ENCODE peak calls at places on chromosomes 4 and X, in ten cellular contexts. One of them, this sample, is unnamed.
A peak's percentile ranks its signal among the peaks of the same experiment; 100 is the strongest.

GRCh38 chr4:168881754-168882153 is 128.3 kb downstream of the CBR4 start:
- DNase-seq in tibial artery: no peak
- DNase-seq in tibial nerve: no peak
- DNase-seq in CD8-positive, alpha-beta T cell: no peak
- DNase-seq in cardiac muscle cell: no peak
- DNase-seq in RWPE1: peak; percentile 4
- DNase-seq in pancreas: no peak
- DNase-seq in SK-N-SH: no peak
- DNase-seq in stomach: no peak
- DNase-seq in PC-9: no peak
- DNase-seq in this sample: no peak

GRCh38 chr4:186265683-186266648 is at the start of gene F11:
- DNase-seq in CD8-positive, alpha-beta T cell: no peak
- DNase-seq in pancreas: no peak
- DNase-seq in stomach: no peak
- DNase-seq in PC-9: no peak
- DNase-seq in RWPE1: no peak
- DNase-seq in tibial nerve: no peak
- DNase-seq in SK-N-SH: no peak
- DNase-seq in tibial artery: no peak
- DNase-seq in cardiac muscle cell: no peak
- DNase-seq in this sample: no peak

GRCh38 chr4:102760645-102761477 is at the start of gene MANBA:
- DNase-seq in tibial nerve: peak; percentile 71
- DNase-seq in RWPE1: peak; percentile 86
- DNase-seq in cardiac muscle cell: peak; percentile 90
- DNase-seq in stomach: peak; percentile 86
- DNase-seq in SK-N-SH: peak; percentile 94
- DNase-seq in pancreas: peak; percentile 92
- DNase-seq in PC-9: peak; percentile 60
- DNase-seq in tibial artery: peak; percentile 92
- DNase-seq in CD8-positive, alpha-beta T cell: peak; percentile 84
- DNase-seq in this sample: peak; percentile 66

GRCh38 chr4:150212927-150213326 is 134.7 kb downstream of the DCLK2 start:
- DNase-seq in tibial nerve: no peak
- DNase-seq in CD8-positive, alpha-beta T cell: no peak
- DNase-seq in tibial artery: no peak
- DNase-seq in stomach: no peak
- DNase-seq in pancreas: no peak
- DNase-seq in cardiac muscle cell: no peak
- DNase-seq in RWPE1: peak; percentile 24
- DNase-seq in SK-N-SH: no peak
- DNase-seq in PC-9: peak; percentile 65
- DNase-seq in this sample: no peak

GRCh38 chr4:175273995-175274753 is 356.0 kb downstream of the ADAM29 start:
- DNase-seq in PC-9: no peak
- DNase-seq in RWPE1: no peak
- DNase-seq in cardiac muscle cell: no peak
- DNase-seq in stomach: no peak
- DNase-seq in CD8-positive, alpha-beta T cell: no peak
- DNase-seq in SK-N-SH: no peak
- DNase-seq in pancreas: no peak
- DNase-seq in tibial artery: no peak
- DNase-seq in tibial nerve: no peak
- DNase-seq in this sample: no peak

GRCh38 chrX:40423299-40423698 is 157.5 kb upstream of the ATP6AP2 start:
- DNase-seq in cardiac muscle cell: no peak
- DNase-seq in pancreas: no peak
- DNase-seq in RWPE1: no peak
- DNase-seq in stomach: peak; percentile 40
- DNase-seq in CD8-positive, alpha-beta T cell: no peak
- DNase-seq in SK-N-SH: no peak
- DNase-seq in PC-9: no peak
- DNase-seq in tibial artery: no peak
- DNase-seq in tibial nerve: no peak
- DNase-seq in this sample: no peak

GRCh38 chr4:183300070-183300469 is 20.0 kb downstream of the CLDN22 start:
- DNase-seq in tibial artery: no peak
- DNase-seq in stomach: no peak
- DNase-seq in cardiac muscle cell: no peak
- DNase-seq in CD8-positive, alpha-beta T cell: no peak
- DNase-seq in SK-N-SH: no peak
- DNase-seq in RWPE1: no peak
- DNase-seq in PC-9: no peak
- DNase-seq in pancreas: no peak
- DNase-seq in tibial nerve: no peak
- DNase-seq in this sample: no peak

GRCh38 chrX:110081740-110082139 is 78.8 kb downstream of the TMEM164 start:
- DNase-seq in CD8-positive, alpha-beta T cell: no peak
- DNase-seq in tibial artery: peak; percentile 64
- DNase-seq in stomach: peak; percentile 39
- DNase-seq in tibial nerve: no peak
- DNase-seq in pancreas: no peak
- DNase-seq in PC-9: no peak
- DNase-seq in RWPE1: peak; percentile 8
- DNase-seq in cardiac muscle cell: no peak
- DNase-seq in SK-N-SH: no peak
- DNase-seq in this sample: no peak

GRCh38 chr4:25925486-25926201 is 11.6 kb downstream of the SMIM20 start:
- DNase-seq in tibial artery: no peak
- DNase-seq in CD8-positive, alpha-beta T cell: no peak
- DNase-seq in SK-N-SH: peak; percentile 64
- DNase-seq in cardiac muscle cell: peak; percentile 41
- DNase-seq in RWPE1: peak; percentile 34
- DNase-seq in pancreas: no peak
- DNase-seq in PC-9: no peak
- DNase-seq in stomach: peak; percentile 42
- DNase-seq in tibial nerve: peak; percentile 53
- DNase-seq in this sample: no peak

GRCh38 chr4:25923745-25924144 is 9.7 kb downstream of the SMIM20 start:
- DNase-seq in RWPE1: no peak
- DNase-seq in tibial nerve: no peak
- DNase-seq in CD8-positive, alpha-beta T cell: no peak
- DNase-seq in pancreas: no peak
- DNase-seq in stomach: no peak
- DNase-seq in tibial artery: no peak
- DNase-seq in PC-9: no peak
- DNase-seq in SK-N-SH: no peak
- DNase-seq in cardiac muscle cell: peak; percentile 7
- DNase-seq in this sample: no peak

GRCh38 chr4:25921922-25922321 is 7.9 kb downstream of the SMIM20 start:
- DNase-seq in RWPE1: no peak
- DNase-seq in tibial nerve: no peak
- DNase-seq in stomach: no peak
- DNase-seq in CD8-positive, alpha-beta T cell: no peak
- DNase-seq in PC-9: no peak
- DNase-seq in SK-N-SH: no peak
- DNase-seq in cardiac muscle cell: no peak
- DNase-seq in pancreas: no peak
- DNase-seq in tibial artery: no peak
- DNase-seq in this sample: no peak

GRCh38 chr4:25919676-25920075 is 5.7 kb downstream of the SMIM20 start:
- DNase-seq in PC-9: no peak
- DNase-seq in tibial nerve: no peak
- DNase-seq in CD8-positive, alpha-beta T cell: no peak
- DNase-seq in stomach: no peak
- DNase-seq in cardiac muscle cell: no peak
- DNase-seq in tibial artery: no peak
- DNase-seq in pancreas: no peak
- DNase-seq in RWPE1: no peak
- DNase-seq in SK-N-SH: no peak
- DNase-seq in this sample: no peak

DNA sequence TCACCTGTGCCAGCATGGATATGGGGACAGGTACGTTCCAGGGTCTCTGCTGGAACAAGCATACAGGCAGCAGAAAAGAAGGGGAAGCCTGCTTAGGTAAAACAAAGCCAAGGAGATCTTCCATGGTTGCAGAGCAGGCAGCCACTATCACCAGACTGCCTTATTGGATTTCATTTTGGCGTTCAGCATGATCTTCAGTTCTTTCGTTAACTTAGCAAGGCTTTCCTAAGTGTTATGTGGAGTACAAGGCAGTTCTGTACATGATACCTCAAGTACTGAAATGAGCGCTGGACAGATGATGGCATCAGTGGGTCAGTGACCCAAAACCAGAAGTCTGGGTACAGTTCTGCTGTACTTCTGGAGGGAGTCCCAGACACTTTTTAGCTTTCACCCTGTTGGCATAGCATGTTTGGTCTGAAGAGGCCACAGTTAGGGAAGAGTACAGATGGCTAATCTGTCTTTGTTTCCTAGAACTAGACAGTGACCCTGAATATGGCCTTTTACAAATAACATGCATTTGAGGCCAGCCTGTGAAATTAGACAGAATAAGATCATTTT is 8.9 kb downstream of the SMIM20 start:
- DNase-seq in SK-N-SH: no peak
- DNase-seq in cardiac muscle cell: no peak
- DNase-seq in tibial nerve: no peak
- DNase-seq in PC-9: no peak
- DNase-seq in tibial artery: no peak
- DNase-seq in stomach: no peak
- DNase-seq in RWPE1: no peak
- DNase-seq in pancreas: no peak
- DNase-seq in CD8-positive, alpha-beta T cell: no peak
- DNase-seq in this sample: no peak
- H3K27ac ChIP-seq in SK-N-SH: no peak overlapping the region
- H3K27ac ChIP-seq in cardiac muscle cell: peak overlapping the region; percentile 7
- H3K27ac ChIP-seq in tibial nerve: no peak overlapping the region
- H3K27ac ChIP-seq in PC-9: no peak overlapping the region
- H3K27ac ChIP-seq in tibial artery: no peak overlapping the region
- H3K27ac ChIP-seq in stomach: no peak overlapping the region
- H3K27ac ChIP-seq in RWPE1: no peak overlapping the region
- H3K27ac ChIP-seq in pancreas: no peak overlapping the region
- H3K27ac ChIP-seq in CD8-positive, alpha-beta T cell: no peak overlapping the region
- H3K27ac ChIP-seq in this sample: no peak overlapping the region

DNA sequence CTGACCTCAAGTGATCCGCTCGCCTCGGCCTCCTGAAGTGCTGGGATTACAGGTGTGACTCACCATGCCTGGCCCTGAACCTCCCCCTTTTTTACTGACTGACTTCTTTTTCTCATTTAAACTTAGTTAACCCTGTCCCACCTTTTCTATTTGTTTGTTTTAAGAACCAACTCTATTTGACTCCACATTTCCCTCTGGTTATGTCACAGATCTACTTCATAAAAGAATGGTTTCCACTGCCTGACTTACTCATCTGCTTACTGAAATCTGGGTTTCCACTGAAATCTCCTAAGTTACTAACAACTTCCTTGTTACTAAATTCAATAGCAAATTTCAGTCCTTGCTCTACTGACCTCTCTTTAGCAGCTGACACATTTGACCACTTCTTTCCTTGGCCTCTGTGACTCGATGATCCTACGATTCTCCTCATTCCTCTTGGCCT is 28.0 kb upstream of the NSUN7 start:
- DNase-seq in PC-9: no peak
- DNase-seq in CD8-positive, alpha-beta T cell: no peak
- DNase-seq in cardiac muscle cell: no peak
- DNase-seq in SK-N-SH: no peak
- DNase-seq in stomach: no peak
- DNase-seq in pancreas: no peak
- DNase-seq in RWPE1: no peak
- DNase-seq in tibial nerve: no peak
- DNase-seq in tibial artery: no peak
- DNase-seq in this sample: no peak
- H3K27ac ChIP-seq in PC-9: peak overlapping the region; percentile 90
- H3K27ac ChIP-seq in CD8-positive, alpha-beta T cell: no peak overlapping the region
- H3K27ac ChIP-seq in cardiac muscle cell: no peak overlapping the region
- H3K27ac ChIP-seq in SK-N-SH: no peak overlapping the region
- H3K27ac ChIP-seq in stomach: peak overlapping the region; percentile 32
- H3K27ac ChIP-seq in pancreas: peak overlapping the region; percentile 61
- H3K27ac ChIP-seq in RWPE1: no peak overlapping the region
- H3K27ac ChIP-seq in tibial nerve: peak overlapping the region; percentile 10
- H3K27ac ChIP-seq in tibial artery: no peak overlapping the region
- H3K27ac ChIP-seq in this sample: peak overlapping the region; percentile 26

GRCh38 chrX:103250977-103251376 is 4.0 kb downstream of the TCEAL8 start:
- DNase-seq in tibial nerve: no peak
- DNase-seq in PC-9: peak; percentile 16
- DNase-seq in tibial artery: no peak
- DNase-seq in RWPE1: peak; percentile 6
- DNase-seq in stomach: no peak
- DNase-seq in CD8-positive, alpha-beta T cell: no peak
- DNase-seq in pancreas: no peak
- DNase-seq in SK-N-SH: no peak
- DNase-seq in cardiac muscle cell: no peak
- DNase-seq in this sample: no peak

GRCh38 chrX:103254171-103254824 is 657 bp downstream of the TCEAL8 start:
- DNase-seq in PC-9: peak; percentile 15
- DNase-seq in tibial artery: peak; percentile 65
- DNase-seq in stomach: peak; percentile 42
- DNase-seq in SK-N-SH: peak; percentile 55
- DNase-seq in tibial nerve: peak; percentile 22
- DNase-seq in pancreas: peak; percentile 62
- DNase-seq in cardiac muscle cell: peak; percentile 90
- DNase-seq in RWPE1: peak; percentile 41
- DNase-seq in CD8-positive, alpha-beta T cell: peak; percentile 30
- DNase-seq in this sample: peak; percentile 7

GRCh38 chrX:103254921-103255455 is at the start of gene TCEAL8:
- DNase-seq in cardiac muscle cell: peak; percentile 94
- DNase-seq in PC-9: peak; percentile 46
- DNase-seq in SK-N-SH: peak; percentile 60
- DNase-seq in stomach: peak; percentile 79
- DNase-seq in tibial nerve: peak; percentile 77
- DNase-seq in tibial artery: peak; percentile 89
- DNase-seq in pancreas: peak; percentile 73
- DNase-seq in CD8-positive, alpha-beta T cell: peak; percentile 64
- DNase-seq in RWPE1: peak; percentile 71
- DNase-seq in this sample: peak; percentile 40

GRCh38 chrX:103256651-103257050 is 1.7 kb upstream of the TCEAL8 start:
- DNase-seq in SK-N-SH: no peak
- DNase-seq in pancreas: no peak
- DNase-seq in RWPE1: no peak
- DNase-seq in cardiac muscle cell: no peak
- DNase-seq in CD8-positive, alpha-beta T cell: no peak
- DNase-seq in tibial artery: no peak
- DNase-seq in PC-9: no peak
- DNase-seq in tibial nerve: no peak
- DNase-seq in stomach: no peak
- DNase-seq in this sample: no peak

DNA sequence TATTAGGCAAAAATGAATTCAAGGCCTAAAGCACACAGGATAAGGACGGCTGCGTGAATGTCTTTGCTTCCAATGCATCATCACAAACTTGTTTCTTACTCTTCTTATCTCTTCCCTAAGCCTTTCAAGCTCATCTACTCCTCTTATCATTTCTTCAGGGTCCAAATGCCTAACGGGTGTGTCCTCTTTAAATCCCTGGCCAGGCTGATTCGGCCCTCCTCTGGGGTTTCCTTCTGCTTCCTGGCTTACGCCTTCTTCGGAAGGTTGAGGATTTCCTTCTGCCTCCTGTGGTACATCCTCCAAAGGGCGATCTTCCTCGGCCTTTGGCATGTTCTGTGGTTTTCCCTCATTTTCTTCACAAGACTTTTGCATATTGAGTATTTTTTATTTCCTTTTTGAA is 1.3 kb downstream of the TCEAL8 start:
- DNase-seq in tibial nerve: no peak
- DNase-seq in pancreas: no peak
- DNase-seq in PC-9: no peak
- DNase-seq in RWPE1: no peak
- DNase-seq in stomach: no peak
- DNase-seq in tibial artery: no peak
- DNase-seq in CD8-positive, alpha-beta T cell: no peak
- DNase-seq in SK-N-SH: no peak
- DNase-seq in cardiac muscle cell: no peak
- DNase-seq in this sample: no peak
- H3K27ac ChIP-seq in tibial nerve: peak overlapping the region; percentile 77
- H3K27ac ChIP-seq in pancreas: peak overlapping the region; percentile 51
- H3K27ac ChIP-seq in PC-9: no peak overlapping the region
- H3K27ac ChIP-seq in RWPE1: peak overlapping the region; percentile 75
- H3K27ac ChIP-seq in stomach: peak overlapping the region; percentile 86
- H3K27ac ChIP-seq in tibial artery: peak overlapping the region; percentile 86
- H3K27ac ChIP-seq in CD8-positive, alpha-beta T cell: peak overlapping the region; percentile 81
- H3K27ac ChIP-seq in SK-N-SH: peak overlapping the region; percentile 78
- H3K27ac ChIP-seq in cardiac muscle cell: peak overlapping the region; percentile 95
- H3K27ac ChIP-seq in this sample: peak overlapping the region; percentile 87

GRCh38 chr4:15413623-15414019 is 14.2 kb upstream of the C1QTNF7 start:
- DNase-seq in stomach: no peak
- DNase-seq in pancreas: no peak
- DNase-seq in cardiac muscle cell: no peak
- DNase-seq in tibial artery: no peak
- DNase-seq in SK-N-SH: no peak
- DNase-seq in RWPE1: no peak
- DNase-seq in PC-9: no peak
- DNase-seq in CD8-positive, alpha-beta T cell: no peak
- DNase-seq in tibial nerve: no peak
- DNase-seq in this sample: no peak
- H3K27ac ChIP-seq in stomach: peak overlapping the region; percentile 72
- H3K27ac ChIP-seq in pancreas: no peak overlapping the region
- H3K27ac ChIP-seq in cardiac muscle cell: peak overlapping the region; percentile 73
- H3K27ac ChIP-seq in tibial artery: peak overlapping the region; percentile 71
- H3K27ac ChIP-seq in SK-N-SH: no peak overlapping the region
- H3K27ac ChIP-seq in RWPE1: no peak overlapping the region
- H3K27ac ChIP-seq in PC-9: no peak overlapping the region
- H3K27ac ChIP-seq in CD8-positive, alpha-beta T cell: no peak overlapping the region
- H3K27ac ChIP-seq in tibial nerve: no peak overlapping the region
- H3K27ac ChIP-seq in this sample: no peak overlapping the region

This sample was measured in substantia nigra.